ENCODE peak calls at places on chromosomes 11 and 22, in eight cellular contexts. G is adrenal gland, W is HCT116, I is Caco-2, R is fibroblast of villous mesenchyme, T is neural crest cell, K is glutamatergic neuron, F is fibroblast of lung. U is an unnamed sample.

GRCh38 chr11:383431-383830 is 10.6 kb upstream of the PKP3 start:
- DNase-seq in R (no peak), W (no peak), I (no peak), K (no peak), T (no peak), F (no peak), G (no peak), U (no peak)

GRCh38 chr11:11661356-11662040 is 39.7 kb upstream of the GALNT18 start:
- DNase-seq in R (no peak), T (no peak), W (no peak), I (no peak), G (no peak), F (no peak), K (peak), U (no peak)

GRCh38 chr22:23772315-23773246 is at the start of gene MMP11:
- DNase-seq in I (peak), F (peak), W (no peak), G (peak), T (peak), K (peak), R (no peak), U (peak)

GRCh38 chr22:37953062-37953436 is 352 bp downstream of the C22orf23 start:
- DNase-seq in G (no peak), I (no peak), F (no peak), W (no peak), K (no peak), T (no peak), R (no peak), U (no peak)

GRCh38 chr11:63243533-63243932 is at the start of gene SLC22A25:
- DNase-seq in G (no peak), F (no peak), W (no peak), K (no peak), R (no peak), I (no peak), T (no peak), U (no peak)

GRCh38 chr11:15926071-15926470 is 430.3 kb downstream of the SOX6 start:
- DNase-seq in T (no peak), W (no peak), F (no peak), I (no peak), K (no peak), R (no peak), G (no peak), U (no peak)

GRCh38 chr11:61049854-61050253 is 52.4 kb upstream of the CD5 start:
- DNase-seq in W (no peak), G (no peak), F (no peak), K (no peak), I (no peak), T (no peak), R (no peak), U (no peak)

GRCh38 chr11:26779466-26779865 is 57.6 kb upstream of the SLC5A12 start:
- DNase-seq in W (no peak), G (no peak), T (no peak), F (no peak), K (no peak), R (no peak), I (no peak), U (no peak)

GRCh38 chr11:6771926-6772898 is at the start of gene OR2AG2:
- DNase-seq in K (no peak), R (no peak), T (no peak), F (no peak), I (no peak), W (no peak), G (no peak), U (no peak)

GRCh38 chr11:64900263-64900678 is 16.7 kb downstream of the ATG2A start:
- DNase-seq in K (no peak), F (no peak), R (no peak), I (no peak), G (no peak), W (no peak), T (no peak), U (no peak)

GRCh38 chr11:777288-778255 is at the start of gene GATD1:
- DNase-seq in F (peak), K (peak), G (peak), W (peak), R (peak), I (peak), T (peak), U (peak)

GRCh38 chr11:27203077-27203476 is 159.9 kb downstream of the CCDC34 start:
- DNase-seq in T (no peak), W (no peak), F (no peak), K (no peak), R (no peak), G (no peak), I (no peak), U (no peak)

GRCh38 chr11:81579339-81579738 is 1154.3 kb downstream of the FAM181B start:
- DNase-seq in F (no peak), T (no peak), W (no peak), K (no peak), R (no peak), I (no peak), G (no peak), U (no peak)

GRCh38 chr22:37075046-37075445 is 23.5 kb downstream of the KCTD17 start:
- DNase-seq in I (no peak), F (no peak), K (no peak), T (no peak), R (no peak), W (no peak), G (no peak), U (no peak)

GRCh38 chr11:63277345-63277943 is 34.0 kb upstream of the SLC22A25 start:
- DNase-seq in G (no peak), I (no peak), F (no peak), T (no peak), K (no peak), R (no peak), W (no peak), U (no peak)

GRCh38 chr11:106156290-106156937 is 79.0 kb downstream of the AASDHPPT start:
- DNase-seq in T (peak), K (no peak), R (peak), W (peak), G (peak), F (peak), I (peak), U (no peak)

GRCh38 chr11:17907046-17907445 is 105.8 kb downstream of the SERGEF start:
- DNase-seq in I (no peak), W (no peak), G (no peak), F (no peak), K (no peak), T (no peak), R (no peak), U (no peak)

GRCh38 chr11:3854977-3855807 is at the start of gene STIM1:
- DNase-seq in I (peak), R (peak), K (peak), T (peak), F (peak), W (peak), G (peak), U (peak)

GRCh38 chr11:44199298-44199697 is 103.8 kb downstream of the EXT2 start:
- DNase-seq in F (no peak), K (no peak), G (no peak), W (no peak), I (no peak), R (no peak), T (no peak), U (no peak)

GRCh38 chr11:9313648-9314290 is 624 bp downstream of the TMEM41B start:
- DNase-seq in I (peak), F (peak), R (peak), G (no peak), W (no peak), T (no peak), K (no peak), U (no peak)

GRCh38 chr11:1514349-1515061 is 27.9 kb upstream of the MOB2 start:
- DNase-seq in F (peak), W (no peak), G (no peak), T (no peak), I (no peak), K (no peak), R (no peak), U (no peak)

GRCh38 chr22:50620861-50621490 is 7.0 kb downstream of the ARSA start:
- DNase-seq in R (no peak), F (no peak), W (no peak), K (no peak), G (no peak), T (no peak), I (no peak), U (peak)

GRCh38 chr11:84398017-84398626 is 1112.0 kb upstream of the CCDC90B start:
- DNase-seq in W (no peak), F (peak), G (peak), I (peak), R (peak), T (no peak), K (no peak), U (no peak)

GRCh38 chr22:47294571-47294970 is 532.1 kb downstream of the TBC1D22A start:
- DNase-seq in T (no peak), R (no peak), I (no peak), F (no peak), K (no peak), G (no peak), W (no peak), U (no peak)

GRCh38 chr11:122634507-122634906 is 21.0 kb upstream of the UBASH3B start:
- DNase-seq in W (no peak), K (no peak), T (no peak), R (peak), G (no peak), F (peak), I (no peak), U (no peak)

GRCh38 chr22:33909075-33909458 is 11.2 kb downstream of the LARGE1 start:
- DNase-seq in R (peak), T (no peak), G (peak), F (peak), I (no peak), W (no peak), K (no peak), U (no peak)

GRCh38 chr11:2681408-2682145 is 18.2 kb downstream of the KCNQ1OT1 start:
- DNase-seq in K (no peak), I (no peak), F (no peak), W (no peak), R (no peak), T (no peak), G (no peak), U (peak)

GRCh38 chr11:17276236-17277023 is at the start of gene NUCB2:
- DNase-seq in W (peak), I (peak), K (peak), R (peak), F (peak), T (peak), G (peak), U (peak)

GRCh38 chr11:110526323-110526722 is 96.6 kb downstream of the FDX1 start:
- DNase-seq in R (no peak), G (no peak), T (no peak), F (no peak), W (no peak), I (no peak), K (no peak), U (no peak)

GRCh38 chr11:45246241-45246640 is 39.9 kb downstream of the SYT13 start:
- DNase-seq in W (no peak), I (no peak), R (no peak), F (no peak), T (no peak), K (no peak), G (no peak), U (no peak)

GRCh38 chr11:12102588-12103410 is 7.6 kb upstream of the MICAL2 start:
- DNase-seq in K (no peak), W (no peak), R (no peak), G (no peak), F (no peak), I (no peak), T (no peak), U (no peak)

GRCh38 chr11:128957204-128957482 is 14.5 kb upstream of the TP53AIP1 start:
- DNase-seq in W (no peak), T (no peak), I (no peak), F (no peak), K (no peak), G (no peak), R (no peak), U (no peak)

GRCh38 chr11:121595717-121596156 is 143.0 kb upstream of the SORL1-AS1 start:
- DNase-seq in W (peak), R (peak), G (no peak), I (no peak), T (no peak), K (no peak), F (peak), U (no peak)

GRCh38 chr11:35554491-35555237 is 29.2 kb upstream of the PAMR1 start:
- DNase-seq in F (peak), W (no peak), T (no peak), G (no peak), I (no peak), K (no peak), R (peak), U (no peak)

GRCh38 chr11:35555238-35555887 is 29.9 kb upstream of the PAMR1 start:
- DNase-seq in T (no peak), R (peak), K (no peak), G (no peak), W (no peak), F (peak), I (no peak), U (no peak)

GRCh38 chr11:35553831-35554230 is 28.4 kb upstream of the PAMR1 start:
- DNase-seq in I (no peak), T (no peak), W (no peak), R (peak), F (peak), K (no peak), G (no peak), U (no peak)

GRCh38 chr11:35559949-35560348 is 34.5 kb upstream of the PAMR1 start:
- DNase-seq in W (no peak), T (no peak), R (no peak), F (no peak), I (no peak), G (no peak), K (no peak), U (no peak)

DNA sequence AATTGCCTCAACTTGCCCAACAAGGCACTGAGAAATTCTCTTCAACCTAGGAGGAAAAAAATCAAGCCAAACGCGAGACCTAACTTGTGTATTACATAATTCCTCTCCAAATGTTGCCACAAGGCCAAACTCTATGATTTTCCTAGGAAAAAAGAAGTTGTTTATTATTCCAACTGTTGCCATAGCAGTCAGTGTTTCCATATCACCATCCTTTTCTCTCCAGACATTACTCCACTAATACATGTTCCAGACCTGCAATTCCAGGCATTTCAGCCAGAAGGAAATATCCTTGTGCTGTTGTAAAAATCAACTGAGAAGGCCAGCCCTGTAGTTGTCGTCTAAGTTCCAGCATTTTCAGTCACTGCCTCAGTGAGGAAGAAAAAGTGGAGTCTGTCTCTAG is 33.1 kb upstream of the PAMR1 start:
- DNase-seq in F (peak), T (no peak), W (no peak), I (no peak), K (no peak), R (peak), G (no peak), U (no peak)
- TF ChIP-seq CTCF in F (no peak), T (no peak), W (no peak), I (no peak), K (no peak), R (no peak), G (no peak), U (no peak)

DNA sequence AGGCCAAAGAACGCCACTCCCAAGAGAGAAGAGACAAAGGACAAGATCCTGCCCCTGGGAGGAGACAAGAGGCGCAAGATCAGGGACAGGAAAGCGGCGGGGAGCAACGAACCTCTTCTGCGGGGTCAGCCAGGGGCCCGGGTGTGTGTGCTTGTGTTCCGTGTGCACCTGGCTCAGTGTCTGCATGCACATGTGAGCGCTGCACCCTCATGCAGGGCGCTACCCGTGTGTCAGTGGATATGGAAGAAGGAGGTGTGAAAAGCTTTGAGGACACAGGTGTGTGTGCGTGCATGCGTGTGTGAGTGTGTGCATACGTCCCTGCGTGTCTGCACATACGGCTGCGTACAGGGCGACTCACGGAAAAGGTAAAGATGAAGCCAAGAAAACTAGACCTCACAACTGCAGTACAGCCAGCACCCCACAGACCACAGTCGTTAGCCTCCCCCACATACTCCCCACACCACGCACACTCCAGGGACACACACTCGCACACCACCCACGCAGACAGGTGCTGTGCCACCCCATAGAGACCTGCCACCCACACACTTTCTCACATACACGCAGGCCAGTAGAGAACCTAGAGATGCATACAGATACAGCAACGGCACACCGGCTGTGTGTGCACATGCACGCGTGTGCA is 11.0 kb upstream of the IGSF9B start:
- DNase-seq in T (no peak), F (no peak), W (no peak), R (no peak), G (no peak), K (no peak), I (no peak), U (no peak)
- TF ChIP-seq CTCF in T (no peak), F (no peak), W (no peak), R (no peak), G (no peak), K (no peak), I (no peak), U (no peak)

GRCh38 chr11:13535819-13536218 is 40.0 kb upstream of the PTH start:
- DNase-seq in F (no peak), I (peak), R (peak), W (peak), G (no peak), T (no peak), K (no peak), U (no peak)
- TF ChIP-seq CTCF in F (no peak), I (peak), R (peak), W (peak), G (no peak), T (no peak), K (no peak), U (no peak)

GRCh38 chr11:74321487-74322188 is 10.2 kb upstream of the P4HA3 start:
- DNase-seq in W (no peak), F (peak), T (no peak), K (peak), G (peak), R (no peak), I (peak), U (no peak)
- TF ChIP-seq CTCF in W (peak), F (peak), T (peak), K (peak), G (peak), R (peak), I (peak), U (peak)

GRCh38 chr11:125114518-125114917 is 3.1 kb upstream of the TMEM218 start:
- DNase-seq in W (peak), F (no peak), R (no peak), K (no peak), T (no peak), G (no peak), I (no peak), U (no peak)
- TF ChIP-seq CTCF in W (peak), F (no peak), R (peak), K (peak), T (peak), G (no peak), I (no peak), U (no peak)

GRCh38 chr11:117314840-117315239 is 1.2 kb downstream of the BACE1 start:
- DNase-seq in T (no peak), K (no peak), I (no peak), G (no peak), W (no peak), R (no peak), F (no peak), U (no peak)

GRCh38 chr11:117313828-117314768 is 2.0 kb downstream of the BACE1 start:
- DNase-seq in K (no peak), T (no peak), W (no peak), R (no peak), F (no peak), I (no peak), G (no peak), U (no peak)

GRCh38 chr11:117318738-117319137 is 2.7 kb upstream of the BACE1 start:
- DNase-seq in G (no peak), T (no peak), R (no peak), F (no peak), I (no peak), W (no peak), K (no peak), U (no peak)

GRCh38 chr11:117315285-117316196 is 515 bp downstream of the BACE1 start:
- DNase-seq in K (peak), R (no peak), T (no peak), F (peak), I (peak), G (no peak), W (no peak), U (no peak)

GRCh38 chr11:117316197-117316961 is at the start of gene BACE1:
- DNase-seq in F (peak), W (peak), T (peak), K (peak), I (peak), G (peak), R (peak), U (no peak)
- TF ChIP-seq CTCF in F (peak), W (peak), T (no peak), K (no peak), I (peak), G (peak), R (peak), U (no peak)

GRCh38 chr22:43829448-43829821 is 17.3 kb upstream of the EFCAB6 start:
- DNase-seq in I (no peak), G (no peak), F (peak), R (no peak), K (peak), W (no peak), T (no peak), U (no peak)

GRCh38 chr22:43826142-43827093 is 14.3 kb upstream of the EFCAB6 start:
- DNase-seq in I (no peak), G (peak), F (peak), T (no peak), K (no peak), W (no peak), R (peak), U (no peak)

GRCh38 chr22:43828711-43829447 is 16.8 kb upstream of the EFCAB6 start:
- DNase-seq in I (no peak), K (peak), F (peak), T (no peak), R (peak), W (no peak), G (no peak), U (no peak)

GRCh38 chr22:43827336-43827735 is 15.2 kb upstream of the EFCAB6 start:
- DNase-seq in T (no peak), F (no peak), K (no peak), W (no peak), G (no peak), I (no peak), R (no peak), U (no peak)

DNA sequence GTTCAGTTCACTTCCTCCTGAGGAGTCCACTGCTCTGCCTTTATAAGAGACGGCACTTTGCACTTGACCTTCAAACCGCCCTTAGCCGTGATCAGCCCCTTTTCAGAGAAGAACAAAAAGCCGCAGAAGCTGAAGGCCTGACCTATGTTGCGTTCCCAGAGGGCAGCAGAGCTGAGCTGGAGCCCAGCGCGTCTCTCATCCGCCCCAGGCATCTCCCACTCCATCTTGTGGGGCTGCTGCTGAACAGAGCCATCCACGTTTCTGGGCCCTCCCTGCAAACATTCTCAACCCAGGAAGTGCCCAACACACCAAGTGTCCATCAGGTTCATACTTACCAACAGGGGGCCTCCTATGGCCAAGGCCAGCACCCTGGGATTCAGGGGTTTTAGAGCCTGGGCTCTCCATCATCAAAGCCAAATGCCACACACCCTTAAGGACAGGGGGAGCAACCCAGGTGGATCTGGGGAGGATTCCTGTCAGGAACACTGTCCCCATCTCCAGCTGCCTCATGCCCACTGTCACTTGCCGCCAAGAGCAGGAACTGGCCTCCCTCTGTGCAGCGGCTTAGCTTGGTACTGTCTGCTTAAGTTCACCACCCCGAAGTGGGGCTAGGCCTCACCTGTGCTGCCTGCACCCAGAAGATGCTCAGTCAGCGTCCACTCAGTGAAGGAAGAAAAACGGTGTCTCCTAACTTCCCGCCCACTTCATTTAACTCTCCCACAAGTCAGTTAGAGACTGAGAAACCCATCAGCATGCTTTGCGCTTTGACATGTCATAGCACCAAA is 16.0 kb upstream of the EFCAB6 start:
- DNase-seq in K (no peak), F (no peak), T (no peak), I (no peak), R (no peak), G (no peak), W (no peak), U (no peak)
- TF ChIP-seq CTCF in K (no peak), F (no peak), T (no peak), I (no peak), R (peak), G (no peak), W (peak), U (no peak)

GRCh38 chr11:77473801-77474508 is at the start of gene PAK1:
- DNase-seq in K (peak), R (peak), G (peak), F (peak), T (peak), W (peak), I (peak), U (peak)
- TF ChIP-seq CTCF in K (no peak), R (peak), G (peak), F (no peak), T (peak), W (peak), I (peak), U (no peak)

GRCh38 chr11:46363455-46363920 is 16.2 kb downstream of the DGKZ start:
- DNase-seq in T (no peak), W (peak), I (no peak), F (peak), G (peak), R (peak), K (peak), U (no peak)
- TF ChIP-seq CTCF in T (no peak), W (peak), I (no peak), F (no peak), G (peak), R (no peak), K (no peak), U (no peak)